ENCODE peak calls at places on chromosomes 12 and 14, in eight cellular contexts. X, J, R, Z, C, G, P and N are unnamed samples.

GRCh38 chr14:75518625-75519024 is 3.6 kb upstream of the BATF start:
- DNase-seq in X (no peak), J (no peak), R (peak), Z (no peak), C (peak), G (no peak), P (no peak), N (peak)

GRCh38 chr12:58847876-58848600 is 72.3 kb downstream of the LRIG3 start:
- DNase-seq in X (no peak), J (no peak), R (no peak), Z (no peak), C (no peak), G (no peak), P (no peak), N (no peak)

GRCh38 chr12:64883264-64884163 is 59.1 kb downstream of the TBC1D30 start:
- DNase-seq in X (no peak), J (no peak), R (peak), Z (no peak), C (no peak), G (no peak), P (no peak), N (no peak)

GRCh38 chr12:130127527-130127908 is 34.7 kb upstream of the FZD10 start:
- DNase-seq in X (no peak), J (no peak), R (no peak), Z (no peak), C (no peak), G (no peak), P (peak), N (no peak)

GRCh38 chr12:89192419-89192818 is 159.9 kb downstream of the DUSP6 start:
- DNase-seq in X (no peak), J (no peak), R (no peak), Z (no peak), C (no peak), G (no peak), P (no peak), N (no peak)

GRCh38 chr14:65373671-65374039 is 38.9 kb upstream of the FUT8 start:
- DNase-seq in X (no peak), J (no peak), R (no peak), Z (no peak), C (no peak), G (no peak), P (no peak), N (no peak)

GRCh38 chr12:123126294-123127144 is 24.4 kb downstream of the PITPNM2 start:
- DNase-seq in X (no peak), J (no peak), R (no peak), Z (no peak), C (no peak), G (no peak), P (peak), N (no peak)

GRCh38 chr12:2834581-2835491 is at the start of gene NRIP2:
- DNase-seq in X (no peak), J (no peak), R (no peak), Z (no peak), C (no peak), G (no peak), P (peak), N (no peak)

GRCh38 chr12:115096673-115097349 is 412.8 kb upstream of the TBX3 start:
- DNase-seq in X (no peak), J (no peak), R (no peak), Z (no peak), C (no peak), G (no peak), P (no peak), N (no peak)

GRCh38 chr14:100666403-100666802 is 60.3 kb upstream of the DLK1 start:
- DNase-seq in X (no peak), J (no peak), R (no peak), Z (no peak), C (no peak), G (no peak), P (no peak), N (no peak)

GRCh38 chr12:48201516-48201915 is 1.6 kb downstream of the OR10AD1 start:
- DNase-seq in X (no peak), J (no peak), R (no peak), Z (no peak), C (no peak), G (no peak), P (no peak), N (no peak)